ENCODE peak calls at places on chromosome 14, in seven cellular contexts. O, G, S, F, A, T and R are unnamed samples.

GRCh38 chr14:57461777-57462320 is 31.8 kb downstream of the CCDC198 start:
- DNase-seq in O (no peak), G (no peak), S (no peak), F (no peak), A (no peak), T (no peak), R (no peak)

GRCh38 chr14:69559581-69560011 is 15.1 kb downstream of the CCDC177 start:
- DNase-seq in O (peak; percentile 73), G (no peak), S (no peak), F (no peak), A (no peak), T (no peak), R (no peak)

GRCh38 chr14:99274346-99275221 is 2.6 kb upstream of the BCL11B start:
- DNase-seq in O (peak; percentile 65), G (peak; percentile 78), S (peak; percentile 10), F (peak; percentile 77), A (no peak), T (peak; percentile 88), R (peak; percentile 84)

GRCh38 chr14:71117839-71118743 is 210.8 kb downstream of the PCNX1 start:
- DNase-seq in O (no peak), G (no peak), S (no peak), F (peak; percentile 18), A (no peak), T (no peak), R (no peak)

GRCh38 chr14:24784981-24785380 is 151.0 kb upstream of the GZMB start:
- DNase-seq in O (no peak), G (no peak), S (no peak), F (no peak), A (no peak), T (no peak), R (no peak)

GRCh38 chr14:74867673-74868072 is 8.3 kb downstream of the PROX2 start:
- DNase-seq in O (peak; percentile 61), G (no peak), S (no peak), F (no peak), A (no peak), T (no peak), R (no peak)

GRCh38 chr14:99838555-99839193 is 45.5 kb downstream of the EML1 start:
- DNase-seq in O (no peak), G (no peak), S (no peak), F (peak; percentile 84), A (no peak), T (peak; percentile 67), R (peak; percentile 57)

GRCh38 chr14:33812596-33812995 is 138.3 kb downstream of the EGLN3 start:
- DNase-seq in O (no peak), G (no peak), S (peak; percentile 66), F (no peak), A (no peak), T (no peak), R (no peak)

GRCh38 chr14:22801716-22802115 is 13.5 kb downstream of the SLC7A7 start:
- DNase-seq in O (no peak), G (no peak), S (no peak), F (no peak), A (no peak), T (no peak), R (no peak)

GRCh38 chr14:58805605-58806358 is 168.0 kb downstream of the DACT1 start:
- DNase-seq in O (no peak), G (no peak), S (no peak), F (no peak), A (no peak), T (no peak), R (no peak)

GRCh38 chr14:64303471-64303917 is 9.3 kb upstream of the ESR2 start:
- DNase-seq in O (peak; percentile 65), G (peak; percentile 74), S (peak; percentile 48), F (peak; percentile 63), A (peak; percentile 28), T (no peak), R (peak; percentile 38)

GRCh38 chr14:77124345-77125274 is 17.0 kb downstream of the ZDHHC22 start:
- DNase-seq in O (peak; percentile 92), G (no peak), S (peak; percentile 39), F (no peak), A (no peak), T (peak; percentile 81), R (no peak)

GRCh38 chr14:65281991-65282908 is 130.3 kb upstream of the FUT8 start:
- DNase-seq in O (no peak), G (no peak), S (no peak), F (no peak), A (no peak), T (peak; percentile 63), R (peak; percentile 89)

GRCh38 chr14:36981832-36982528 is 190.4 kb downstream of the SLC25A21 start:
- DNase-seq in O (no peak), G (no peak), S (no peak), F (no peak), A (no peak), T (no peak), R (no peak)

GRCh38 chr14:23727566-23728335 is 91.6 kb downstream of the DHRS2 start:
- DNase-seq in O (peak; percentile 58), G (peak; percentile 56), S (peak; percentile 39), F (peak; percentile 90), A (no peak), T (no peak), R (peak; percentile 15)

GRCh38 chr14:73173092-73173735 is 36.9 kb downstream of the PSEN1 start:
- DNase-seq in O (peak; percentile 35), G (peak; percentile 31), S (peak; percentile 32), F (peak; percentile 24), A (no peak), T (no peak), R (no peak)

GRCh38 chr14:75675265-75675960 is 14.4 kb downstream of the TTLL5 start:
- DNase-seq in O (no peak), G (no peak), S (no peak), F (no peak), A (no peak), T (no peak), R (no peak)

GRCh38 chr14:96260341-96260821 is 4.4 kb downstream of the BDKRB1 start:
- DNase-seq in O (no peak), G (no peak), S (no peak), F (no peak), A (no peak), T (no peak), R (no peak)

GRCh38 chr14:76829650-76830421 is 3.6 kb downstream of the LRRC74A start:
- DNase-seq in O (peak; percentile 55), G (no peak), S (no peak), F (peak; percentile 91), A (no peak), T (no peak), R (no peak)

GRCh38 chr14:103086771-103087342 is 2.8 kb downstream of the LBHD2 start:
- DNase-seq in O (no peak), G (no peak), S (no peak), F (no peak), A (no peak), T (no peak), R (no peak)

GRCh38 chr14:105496831-105497591 is 6.0 kb downstream of the TEDC1 start:
- DNase-seq in O (no peak), G (no peak), S (no peak), F (no peak), A (no peak), T (no peak), R (no peak)

GRCh38 chr14:25904446-25904845 is 693.4 kb downstream of the NOVA1 start:
- DNase-seq in O (no peak), G (no peak), S (no peak), F (no peak), A (no peak), T (no peak), R (no peak)

DNA sequence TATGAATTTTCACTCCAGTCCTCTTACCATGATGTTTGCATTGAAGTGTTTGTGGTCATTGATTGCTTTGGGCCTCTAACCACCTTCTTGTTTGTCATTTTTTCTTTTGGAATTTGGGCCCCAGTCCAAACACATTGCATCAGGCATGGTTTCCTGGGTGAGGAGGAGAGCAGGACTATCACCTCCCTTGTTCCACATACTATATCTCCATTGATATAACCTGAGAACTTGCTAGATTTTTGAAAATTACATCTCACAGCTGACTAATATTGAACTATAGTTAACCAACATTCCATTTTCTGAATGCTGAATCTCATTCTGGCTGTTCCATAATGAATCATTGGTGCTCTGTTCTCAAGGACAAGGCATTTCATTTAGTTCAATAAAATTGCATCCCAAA is 329.2 kb downstream of the ZFP36L1 start:
- DNase-seq in O (no peak), G (no peak), S (no peak), F (peak; percentile 63), A (no peak), T (no peak), R (no peak)
- TF ChIP-seq YY1 in O (peak; percentile 20), G (no peak), S (no peak), F (no peak), A (no peak), T (no peak), R (no peak)

GRCh38 chr14:51677276-51677675 is 25.6 kb downstream of the FRMD6 start:
- DNase-seq in O (peak; percentile 18), G (no peak), S (no peak), F (no peak), A (no peak), T (no peak), R (no peak)

GRCh38 chr14:51676549-51676948 is 24.8 kb downstream of the FRMD6 start:
- DNase-seq in O (no peak), G (no peak), S (no peak), F (peak; percentile 78), A (no peak), T (no peak), R (no peak)

GRCh38 chr14:51677738-51678137 is 26.0 kb downstream of the FRMD6 start:
- DNase-seq in O (no peak), G (no peak), S (no peak), F (no peak), A (no peak), T (no peak), R (no peak)

GRCh38 chr14:51668870-51669269 is 17.2 kb downstream of the FRMD6 start:
- DNase-seq in O (no peak), G (no peak), S (no peak), F (no peak), A (no peak), T (no peak), R (no peak)

GRCh38 chr14:51674294-51675002 is 22.7 kb downstream of the FRMD6 start:
- DNase-seq in O (no peak), G (peak; percentile 12), S (no peak), F (no peak), A (no peak), T (no peak), R (no peak)
- TF ChIP-seq YY1 in O (no peak), G (no peak), S (no peak), F (no peak), A (no peak), T (no peak), R (no peak)

GRCh38 chr14:51395361-51395849 is 155.4 kb downstream of the TMX1 start:
- DNase-seq in O (peak; percentile 72), G (no peak), S (no peak), F (no peak), A (no peak), T (peak; percentile 54), R (no peak)
- TF ChIP-seq YY1 in O (peak; percentile 13), G (no peak), S (no peak), F (no peak), A (no peak), T (no peak), R (no peak)

DNA sequence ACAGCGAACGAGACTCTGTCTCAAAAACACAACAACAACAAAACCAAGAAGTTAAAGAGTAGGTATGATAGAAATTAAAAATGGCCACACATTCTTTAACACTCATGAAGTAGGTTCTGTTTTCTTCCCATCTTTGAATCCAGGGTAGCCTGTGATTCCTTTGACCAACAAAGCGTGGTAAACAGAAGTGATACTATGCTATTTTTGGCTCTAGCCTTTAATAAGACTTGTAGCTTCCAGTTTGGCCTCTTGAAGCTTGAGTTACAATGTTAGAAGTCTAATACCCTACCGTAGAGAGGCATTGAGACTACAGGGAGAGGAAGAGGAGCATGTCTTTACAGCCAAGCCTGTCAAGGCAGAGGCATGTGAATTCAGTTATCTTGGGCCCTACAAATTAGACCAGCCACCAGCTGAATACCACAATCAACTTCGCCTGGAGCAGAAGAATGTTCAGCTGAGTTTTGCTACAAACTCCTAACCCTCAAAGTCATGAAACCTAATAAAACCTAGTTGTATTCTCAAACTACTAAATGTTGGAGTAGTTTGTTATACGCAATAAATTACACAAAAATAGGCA is 4.9 kb upstream of the NEMF start:
- DNase-seq in O (no peak), G (no peak), S (no peak), F (no peak), A (no peak), T (no peak), R (no peak)
- TF ChIP-seq YY1 in O (no peak), G (no peak), S (no peak), F (no peak), A (no peak), T (no peak), R (no peak)